ENCODE peak calls at places on chromosome 2, in eight cellular contexts. V is HFFc6, D is left ventricle myocardium superior, G is MCF 10A, O is fibroblast of villous mesenchyme, K is NAMALWA, N is adipocyte, A is endodermal cell. W is an unnamed sample.

GRCh38 chr2:228848638-228849037 is 422.4 kb downstream of the PID1 start:
- DNase-seq in K (no peak), A (no peak), N (no peak), D (no peak), V (no peak), O (peak), G (no peak), W (no peak)

GRCh38 chr2:127593228-127594115 is 52.5 kb upstream of the GPR17 start:
- DNase-seq in K (no peak), O (no peak), G (no peak), A (peak), D (peak), V (no peak), N (no peak), W (peak)

GRCh38 chr2:2039826-2040225 is 291.2 kb downstream of the MYT1L start:
- DNase-seq in K (no peak), A (no peak), N (no peak), G (no peak), D (no peak), V (no peak), O (no peak), W (peak)

GRCh38 chr2:195899226-195899625 is 169.4 kb downstream of the DNAH7 start:
- DNase-seq in V (peak), O (no peak), D (no peak), N (peak), A (no peak), G (no peak), K (no peak), W (no peak)

GRCh38 chr2:214774108-214774507 is 35.4 kb downstream of the BARD1 start:
- DNase-seq in A (no peak), N (no peak), G (peak), K (no peak), V (peak), O (peak), D (no peak), W (no peak)

GRCh38 chr2:240455719-240456606 is 20.5 kb downstream of the GPC1 start:
- DNase-seq in G (no peak), K (no peak), D (peak), V (no peak), O (no peak), A (peak), N (no peak), W (no peak)

GRCh38 chr2:119474371-119475224 is 42.9 kb downstream of the TMEM37 start:
- DNase-seq in N (no peak), O (no peak), V (no peak), D (no peak), K (no peak), A (peak), G (no peak), W (no peak)

GRCh38 chr2:11292464-11293255 is 51.8 kb downstream of the ROCK2 start:
- DNase-seq in O (peak), V (no peak), D (no peak), A (peak), G (peak), N (peak), K (no peak), W (no peak)

GRCh38 chr2:23711979-23712755 is 214.8 kb downstream of the ATAD2B start:
- DNase-seq in A (peak), D (peak), K (no peak), V (no peak), N (peak), O (peak), G (no peak), W (peak)

GRCh38 chr2:24930768-24931167 is 10.7 kb upstream of the ADCY3 start:
- DNase-seq in O (no peak), K (peak), D (no peak), N (no peak), G (peak), V (peak), A (peak), W (peak)

GRCh38 chr2:8412586-8412985 is 269.3 kb upstream of the ID2 start:
- DNase-seq in K (no peak), N (peak), O (peak), V (no peak), G (no peak), A (no peak), D (peak), W (no peak)

GRCh38 chr2:218856168-218856895 is 3.3 kb upstream of the WNT6 start:
- DNase-seq in V (no peak), K (no peak), A (peak), D (no peak), G (no peak), O (no peak), N (no peak), W (no peak)

GRCh38 chr2:201833796-201834195 is 27.5 kb downstream of the CDK15 start:
- DNase-seq in D (no peak), K (no peak), V (no peak), A (no peak), G (no peak), O (no peak), N (no peak), W (no peak)

GRCh38 chr2:30679416-30680088 is 127.7 kb downstream of the CAPN13 start:
- DNase-seq in O (no peak), D (no peak), K (no peak), V (no peak), A (no peak), N (no peak), G (no peak), W (peak)

GRCh38 chr2:233598952-233599351 is 18.5 kb upstream of the UGT1A8 start:
- DNase-seq in D (no peak), G (no peak), O (no peak), K (no peak), N (peak), A (no peak), V (no peak), W (no peak)

GRCh38 chr2:168427451-168427850 is 28.6 kb upstream of the CERS6 start:
- DNase-seq in A (no peak), K (no peak), V (peak), D (no peak), G (no peak), N (peak), O (peak), W (no peak)

GRCh38 chr2:62467475-62468321 is 38.3 kb downstream of the TMEM17 start:
- DNase-seq in O (peak), D (peak), N (no peak), A (no peak), K (no peak), G (peak), V (no peak), W (no peak)

GRCh38 chr2:143481231-143481613 is 352.0 kb downstream of the ARHGAP15 start:
- DNase-seq in V (no peak), D (no peak), A (no peak), G (no peak), N (no peak), K (no peak), O (no peak), W (no peak)

GRCh38 chr2:38613126-38613848 is 10.6 kb upstream of the HNRNPLL start:
- DNase-seq in A (no peak), V (no peak), O (peak), G (no peak), D (no peak), N (no peak), K (no peak), W (no peak)

GRCh38 chr2:239811806-239812560 is 213.2 kb downstream of the NDUFA10 start:
- DNase-seq in D (no peak), O (no peak), N (no peak), K (no peak), G (no peak), V (no peak), A (peak), W (no peak)

GRCh38 chr2:120418174-120418787 is 72.3 kb downstream of the INHBB start:
- DNase-seq in K (no peak), A (peak), O (no peak), N (no peak), G (no peak), V (no peak), D (peak), W (no peak)

GRCh38 chr2:162385516-162385915 is 41.6 kb downstream of the GCA start:
- DNase-seq in K (no peak), O (no peak), D (no peak), V (no peak), A (no peak), N (no peak), G (no peak), W (no peak)

GRCh38 chr2:1544478-1545069 is 131.3 kb downstream of the TPO start:
- DNase-seq in O (no peak), V (peak), D (no peak), G (peak), K (no peak), N (peak), A (no peak), W (no peak)

GRCh38 chr2:201797175-201797840 is 9.0 kb upstream of the CDK15 start:
- DNase-seq in G (peak), D (no peak), K (no peak), V (peak), N (peak), A (no peak), O (peak), W (no peak)

GRCh38 chr2:25041307-25041927 is 459 bp upstream of the EFR3B start:
- DNase-seq in O (peak), K (peak), A (peak), G (peak), V (peak), D (peak), N (peak), W (no peak)

GRCh38 chr2:71358931-71359671 is 27.5 kb downstream of the ZNF638 start:
- DNase-seq in D (no peak), K (no peak), V (peak), N (peak), A (no peak), O (no peak), G (peak), W (no peak)

GRCh38 chr2:37566517-37566961 is 104.9 kb downstream of the CDC42EP3 start:
- DNase-seq in O (peak), A (no peak), D (no peak), V (peak), G (peak), N (peak), K (no peak), W (no peak)

GRCh38 chr2:234463626-234464290 is 33.1 kb downstream of the ARL4C start:
- DNase-seq in K (no peak), N (no peak), A (no peak), O (peak), D (no peak), V (no peak), G (no peak), W (no peak)

GRCh38 chr2:66489433-66489832 is 54.5 kb downstream of the MEIS1 start:
- DNase-seq in G (no peak), K (no peak), O (no peak), N (no peak), D (no peak), A (no peak), V (no peak), W (no peak)

GRCh38 chr2:208657468-208657867 is 250.9 kb downstream of the PTH2R start:
- DNase-seq in D (no peak), K (peak), A (no peak), V (no peak), G (peak), O (no peak), N (no peak), W (no peak)

GRCh38 chr2:204654679-204655078 is 109.4 kb downstream of the PARD3B start:
- DNase-seq in A (no peak), D (no peak), G (peak), V (peak), N (peak), O (peak), K (no peak), W (no peak)

GRCh38 chr2:20450201-20451108 is 3.6 kb downstream of the RHOB start:
- DNase-seq in G (no peak), O (peak), D (peak), N (peak), K (no peak), A (peak), V (peak), W (no peak)

GRCh38 chr2:174326880-174327558 is 7.7 kb upstream of the SP9 start:
- DNase-seq in V (no peak), K (no peak), G (no peak), N (peak), O (no peak), D (no peak), A (peak), W (no peak)

GRCh38 chr2:3594493-3595281 is at the start of gene COLEC11:
- DNase-seq in K (no peak), V (no peak), N (peak), G (no peak), O (peak), D (peak), A (peak), W (peak)

GRCh38 chr2:45242161-45242741 is 233.0 kb upstream of the SIX2 start:
- DNase-seq in A (no peak), K (no peak), O (peak), D (peak), N (peak), G (no peak), V (no peak), W (no peak)

GRCh38 chr2:209577376-209578357 is 153.8 kb downstream of the MAP2 start:
- DNase-seq in O (peak), G (peak), D (no peak), V (peak), A (no peak), K (peak), N (peak), W (no peak)

W was measured in osteocyte.